ENCODE peak calls at places on chromosomes 13 and 19, in six cellular contexts. W is heart right ventricle, V is IMR-90, Y is lower lobe of right lung, B is endodermal cell, E is stomach. X is an unnamed sample.

GRCh38 chr13:86882107-86882506 is 789.1 kb upstream of the SLITRK5 start:
- DNase-seq in Y (no peak), W (no peak), E (no peak), V (no peak), B (peak; percentile 86), X (no peak)

GRCh38 chr19:15672580-15673175 is at the start of gene CYP4F12:
- DNase-seq in W (peak; percentile 92), V (no peak), E (peak; percentile 84), Y (peak; percentile 79), B (no peak), X (peak; percentile 82)

GRCh38 chr13:50340146-50340545 is 324.9 kb downstream of the KCNRG start:
- DNase-seq in W (no peak), V (no peak), E (no peak), Y (no peak), B (no peak), X (no peak)

GRCh38 chr13:26168276-26168814 is 53.8 kb downstream of the RNF6 start:
- DNase-seq in Y (no peak), W (no peak), B (no peak), V (peak; percentile 48), E (no peak), X (no peak)

GRCh38 chr19:40216013-40216776 is 2.0 kb downstream of the TTC9B start:
- DNase-seq in B (no peak), W (no peak), Y (no peak), V (no peak), E (no peak), X (no peak)

GRCh38 chr13:43021926-43022670 is 1.3 kb upstream of the DNAJC15 start:
- DNase-seq in V (peak; percentile 31), Y (no peak), B (no peak), W (no peak), E (no peak), X (no peak)

GRCh38 chr13:65677906-65678305 is 1552.2 kb downstream of the PCDH9 start:
- DNase-seq in W (no peak), Y (no peak), E (no peak), B (no peak), V (peak; percentile 5), X (no peak)

GRCh38 chr19:20664917-20665781 is 3.8 kb upstream of the ZNF626 start:
- DNase-seq in E (no peak), Y (no peak), W (peak; percentile 41), V (no peak), B (peak; percentile 83), X (peak; percentile 61)

GRCh38 chr13:38641164-38641948 is 45.5 kb upstream of the FREM2 start:
- DNase-seq in B (no peak), E (no peak), Y (no peak), W (no peak), V (no peak), X (no peak)

GRCh38 chr13:72692884-72693514 is 34.4 kb downstream of the MZT1 start:
- DNase-seq in V (no peak), B (no peak), Y (no peak), E (no peak), W (no peak), X (no peak)

GRCh38 chr13:23871616-23872220 is 17.5 kb downstream of the MIPEP start:
- DNase-seq in E (no peak), V (peak; percentile 59), B (no peak), Y (no peak), W (no peak), X (no peak)

GRCh38 chr13:21837841-21838551 is 167.1 kb downstream of the FGF9 start:
- DNase-seq in V (peak; percentile 37), W (no peak), Y (no peak), B (no peak), E (no peak), X (no peak)

GRCh38 chr13:41130356-41130755 is 2.2 kb downstream of the KBTBD6 start:
- DNase-seq in E (no peak), B (no peak), Y (no peak), W (no peak), V (peak; percentile 37), X (no peak)

GRCh38 chr19:12783849-12784393 is 7.4 kb upstream of the JUNB start:
- DNase-seq in Y (peak; percentile 84), W (peak; percentile 63), B (peak; percentile 54), V (no peak), E (no peak), X (peak; percentile 87)

GRCh38 chr13:32056316-32056715 is 24.7 kb downstream of the FRY start:
- DNase-seq in Y (no peak), B (no peak), V (no peak), W (no peak), E (no peak), X (no peak)

GRCh38 chr19:55640577-55641375 is at the start of gene ZNF580:
- DNase-seq in V (peak; percentile 78), B (peak; percentile 86), W (peak; percentile 75), E (peak; percentile 63), Y (peak; percentile 73), X (peak; percentile 86)

GRCh38 chr13:39263531-39263930 is 225.3 kb downstream of the NHLRC3 start:
- DNase-seq in B (no peak), W (no peak), E (no peak), Y (no peak), V (no peak), X (no peak)

GRCh38 chr19:45296365-45296764 is 26.3 kb downstream of the CKM start:
- DNase-seq in Y (no peak), W (no peak), B (no peak), E (no peak), V (no peak), X (no peak)

GRCh38 chr19:4768934-4769777 is 22.4 kb upstream of the FEM1A start:
- DNase-seq in V (peak; percentile 82), Y (peak; percentile 75), B (peak; percentile 98), W (peak; percentile 71), E (peak; percentile 82), X (peak; percentile 79)

GRCh38 chr19:49489601-49490167 is 2.3 kb downstream of the RPL13A start:
- DNase-seq in W (no peak), B (no peak), E (no peak), Y (no peak), V (no peak), X (no peak)

GRCh38 chr19:29128203-29128602 is 84.7 kb downstream of the UQCRFS1 start:
- DNase-seq in B (no peak), W (no peak), Y (no peak), V (no peak), E (no peak), X (no peak)

GRCh38 chr19:52453324-52454094 is at the start of gene ZNF578:
- DNase-seq in V (peak; percentile 84), W (peak; percentile 85), E (peak; percentile 43), B (no peak), Y (peak; percentile 77), X (peak; percentile 78)

GRCh38 chr19:18339703-18340102 is 695 bp upstream of the PGPEP1 start:
- DNase-seq in V (peak; percentile 25), W (no peak), Y (no peak), B (peak; percentile 89), E (no peak), X (no peak)
- TF ChIP-seq CTCF in V (peak; percentile 28), W (no peak), Y (no peak), B (peak; percentile 64), E (no peak), X (no peak)

GRCh38 chr19:1457031-1457739 is 7.3 kb downstream of the APC2 start:
- DNase-seq in E (no peak), W (peak; percentile 10), Y (no peak), V (no peak), B (peak; percentile 87), X (no peak)
- H3K27me3 ChIP-seq in E (peaks cover 89% of the 10 kb centered on the region), W (peaks cover 57% of the 10 kb centered on the region), Y (peaks cover 63% of the 10 kb centered on the region), V (peaks cover 43% of the 10 kb centered on the region), B (peaks cover 46% of the 10 kb centered on the region), X (peaks cover 61% of the 10 kb centered on the region)

DNA sequence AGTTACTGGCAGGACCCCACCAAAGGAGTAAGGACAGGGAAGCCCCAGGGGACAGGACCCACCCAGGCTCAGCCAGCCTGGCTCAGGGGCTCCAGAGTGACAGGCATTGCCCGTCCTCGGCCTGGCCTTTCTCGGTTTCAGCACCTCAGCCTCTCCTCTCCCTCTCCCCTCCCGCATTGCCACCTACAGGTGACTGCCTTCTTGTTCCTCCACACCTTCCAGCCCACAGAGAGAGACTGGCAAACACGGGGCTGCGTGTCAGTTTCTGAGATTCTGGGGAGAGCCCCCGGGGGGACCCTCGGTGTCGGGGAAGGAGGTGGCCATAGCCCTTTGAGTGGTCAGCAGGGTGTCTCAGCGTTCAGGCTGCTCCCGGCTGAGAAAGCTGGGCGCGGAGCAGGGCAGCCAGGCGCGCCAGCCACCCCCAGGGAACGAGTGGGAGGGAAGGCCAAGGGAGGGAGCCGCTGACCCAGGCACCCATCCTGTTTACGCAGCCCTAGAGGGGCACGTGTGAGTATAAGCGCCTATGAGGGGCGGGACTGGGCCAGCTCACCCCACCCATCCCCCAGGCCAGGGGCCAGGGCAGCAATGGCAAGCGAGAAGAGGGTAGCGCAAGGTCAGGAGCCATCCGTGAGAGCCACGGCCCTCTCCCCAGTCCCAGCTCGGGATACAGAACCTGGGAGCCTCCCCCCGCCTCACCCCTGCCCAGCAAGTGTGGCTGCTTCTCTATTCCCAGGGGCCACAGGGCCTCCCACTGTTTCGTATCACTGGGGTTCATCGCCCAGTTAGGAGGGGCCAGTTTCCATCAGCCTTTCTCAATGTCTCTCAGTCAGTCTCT is 743 bp upstream of the DMKN start:
- DNase-seq in E (no peak), V (no peak), W (no peak), Y (no peak), B (peak; percentile 85), X (no peak)
- TF ChIP-seq CTCF in E (no peak), V (no peak), W (no peak), Y (no peak), B (peak; percentile 65), X (no peak)

DNA sequence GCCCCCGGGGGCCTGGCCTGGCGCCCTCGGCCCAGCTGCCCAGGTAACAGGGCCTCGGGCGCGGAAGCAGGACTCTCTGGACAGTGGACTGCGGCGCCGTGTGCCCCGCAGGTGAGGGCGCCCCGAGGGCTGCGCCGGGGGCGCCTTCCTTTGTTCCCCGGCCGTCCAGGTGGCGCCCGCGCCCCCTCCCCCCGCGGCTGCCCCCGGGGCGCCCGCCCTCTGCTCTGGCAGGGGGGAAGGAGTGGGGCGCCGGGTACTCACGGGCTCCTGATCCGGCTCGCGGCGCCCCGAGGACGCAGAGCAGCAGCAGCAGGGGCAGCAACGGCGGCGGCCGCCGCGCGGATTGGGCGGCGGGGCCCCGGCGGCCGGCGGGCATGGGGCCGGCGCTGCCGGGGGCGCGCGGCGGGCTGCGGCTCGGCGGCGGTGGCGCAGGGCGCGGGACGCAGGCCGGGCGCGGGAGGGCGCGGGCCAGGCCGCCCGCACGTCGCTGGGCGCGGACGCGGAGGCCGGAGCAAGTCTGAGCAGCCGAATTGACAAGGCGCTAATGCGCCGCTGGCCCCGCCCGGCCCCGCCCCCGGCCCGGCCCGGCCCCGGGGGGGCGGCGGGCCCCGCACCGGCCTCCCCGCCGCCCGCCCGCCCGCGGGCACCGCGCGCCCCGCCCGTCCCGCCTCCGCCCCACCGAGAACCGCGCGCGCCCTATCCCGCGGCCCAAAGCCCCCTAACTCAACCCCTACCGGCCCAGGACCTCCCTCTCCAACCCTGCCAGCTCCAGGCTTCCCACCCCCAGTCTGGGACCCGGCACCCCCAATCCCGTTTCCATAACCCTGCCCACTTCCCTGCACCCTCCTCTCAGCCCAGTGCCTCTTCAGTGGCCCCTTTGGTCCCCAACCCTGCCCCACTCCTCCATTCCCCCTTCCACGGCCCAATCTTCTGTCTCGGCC is at the start of gene CRLF1:
- DNase-seq in Y (no peak), E (no peak), W (no peak), B (peak; percentile 53), V (no peak), X (no peak)
- H3K27me3 ChIP-seq in Y (peaks cover 88% of the 10 kb centered on the region), E (peaks cover 96% of the 10 kb centered on the region), W (peaks cover 94% of the 10 kb centered on the region), B (peaks cover 95% of the 10 kb centered on the region), V (peaks cover 77% of the 10 kb centered on the region), X (peaks cover 83% of the 10 kb centered on the region)